ENCODE peak calls at places on chromosomes 13 and 19, in ten cellular contexts. R is NCI-H146; C is nucleus accumbens; K is choroid plexus epithelial cell; Q is DMS 273 treated with DMSO at 0.1 percent for 48 hours; Z is stimulated activated CD4-positive, alpha-beta T cell treated with anti-CD3 and anti-CD28 coated beads, TNF-alpha, amount 100 ng/mL, for 4 hours; U is GOT3; V is smooth muscle cell of the brain vasculature; H is T-helper 22 cell; J is hypothalamus. E is an unnamed sample.

GRCh38 chr13:21478881-21479808 is 20.0 kb upstream of the ZDHHC20 start:
- DNase-seq in R (peak), C (peak), K (peak), Q (peak), Z (no peak), U (no peak), V (peak), H (no peak), J (no peak), E (peak)

GRCh38 chr19:39506944-39507714 is 7.8 kb upstream of the SELENOV start:
- DNase-seq in R (peak), C (peak), K (peak), Q (peak), Z (peak), U (no peak), V (no peak), H (no peak), J (no peak), E (no peak)

GRCh38 chr13:74187564-74187963 is 53.4 kb upstream of the KLF12 start:
- DNase-seq in R (no peak), C (no peak), K (no peak), Q (no peak), Z (no peak), U (no peak), V (no peak), H (no peak), J (no peak), E (no peak)

GRCh38 chr13:87777395-87777794 is 106.2 kb downstream of the SLITRK5 start:
- DNase-seq in R (peak), C (no peak), K (peak), Q (no peak), Z (no peak), U (no peak), V (no peak), H (no peak), J (no peak), E (no peak)

GRCh38 chr13:35979378-35979911 is 151.7 kb downstream of the DCLK1 start:
- DNase-seq in R (no peak), C (peak), K (peak), Q (no peak), Z (no peak), U (peak), V (peak), H (no peak), J (peak), E (peak)

GRCh38 chr13:85728831-85729230 is 70.4 kb downstream of the SLITRK6 start:
- DNase-seq in R (no peak), C (no peak), K (peak), Q (no peak), Z (no peak), U (no peak), V (no peak), H (no peak), J (no peak), E (no peak)

GRCh38 chr13:30792257-30793000 is 57.1 kb downstream of the ALOX5AP start:
- DNase-seq in R (no peak), C (peak), K (peak), Q (no peak), Z (no peak), U (peak), V (peak), H (no peak), J (no peak), E (peak)

GRCh38 chr13:99197257-99197651 is 3.4 kb upstream of the UBAC2 start:
- DNase-seq in R (no peak), C (no peak), K (no peak), Q (no peak), Z (no peak), U (no peak), V (no peak), H (no peak), J (no peak), E (no peak)

GRCh38 chr13:84802073-84802472 is 919.8 kb upstream of the SLITRK1 start:
- DNase-seq in R (no peak), C (no peak), K (no peak), Q (no peak), Z (no peak), U (no peak), V (no peak), H (no peak), J (no peak), E (no peak)

GRCh38 chr19:49677901-49678674 is 1.0 kb downstream of the PRMT1 start:
- DNase-seq in R (peak), C (peak), K (peak), Q (peak), Z (no peak), U (peak), V (no peak), H (peak), J (no peak), E (no peak)

GRCh38 chr19:16370671-16371391 is 46.2 kb downstream of the KLF2 start:
- DNase-seq in R (no peak), C (no peak), K (no peak), Q (no peak), Z (no peak), U (no peak), V (no peak), H (no peak), J (no peak), E (no peak)

GRCh38 chr13:53151692-53152421 is 123.2 kb downstream of the OLFM4 start:
- DNase-seq in R (peak), C (peak), K (peak), Q (no peak), Z (no peak), U (no peak), V (no peak), H (no peak), J (no peak), E (no peak)

GRCh38 chr19:5881543-5882299 is 11.4 kb upstream of the FUT5 start:
- DNase-seq in R (peak), C (no peak), K (no peak), Q (no peak), Z (no peak), U (no peak), V (no peak), H (no peak), J (no peak), E (no peak)

GRCh38 chr19:46970815-46971214 is 48.8 kb upstream of the NPAS1 start:
- DNase-seq in R (no peak), C (no peak), K (no peak), Q (no peak), Z (no peak), U (peak), V (no peak), H (no peak), J (no peak), E (peak)

GRCh38 chr19:45408121-45408520 is 1.7 kb downstream of the POLR1G start:
- DNase-seq in R (no peak), C (no peak), K (no peak), Q (no peak), Z (no peak), U (no peak), V (no peak), H (no peak), J (no peak), E (no peak)

GRCh38 chr19:48461982-48462655 is 6.7 kb downstream of the KCNJ14 start:
- DNase-seq in R (no peak), C (no peak), K (no peak), Q (no peak), Z (no peak), U (no peak), V (no peak), H (no peak), J (no peak), E (no peak)